ENCODE peak calls at places on chromosomes 5 and 9, in six cellular contexts. G is stimulated activated CD8-positive, alpha-beta memory T cell treated with anti-CD3 and anti-CD28 coated beads, Interleukin-2, amount 100 ng/mL, for 1 hour; R is activated T-cell treated with anti-CD3 and anti-CD28 coated beads for 1 hour; X is stimulated activated CD4-positive, alpha-beta T cell treated with anti-CD3 and anti-CD28 coated beads, Interleukin-1b, Interleukin-23, amount 100 ng/mL, for 24 hours; D is NCI-H1105 treated with DMSO at 0.1 percent for 48 hours; B is spleen. K is an unnamed sample.

GRCh38 chr5:172031894-172032461 is 25.5 kb upstream of the FBXW11 start:
- DNase-seq in R (no peak), X (no peak), G (no peak), B (no peak), D (no peak), K (no peak)

GRCh38 chr9:3879731-3880493 is 354.1 kb upstream of the RFX3 start:
- DNase-seq in X (no peak), G (no peak), R (no peak), D (peak), B (no peak), K (no peak)

GRCh38 chr5:167573274-167574127 is 717.9 kb upstream of the WWC1 start:
- DNase-seq in B (no peak), D (peak), G (no peak), X (no peak), R (no peak), K (peak)

GRCh38 chr9:130034570-130034969 is 8.4 kb downstream of the FNBP1 start:
- DNase-seq in B (no peak), R (no peak), G (no peak), D (no peak), X (no peak), K (no peak)

GRCh38 chr9:125524522-125524921 is 182.5 kb downstream of the MAPKAP1 start:
- DNase-seq in R (no peak), G (no peak), B (no peak), X (no peak), D (no peak), K (no peak)

GRCh38 chr9:27473135-27473534 is 51.0 kb upstream of the IFNK start:
- DNase-seq in G (no peak), B (peak), R (no peak), X (no peak), D (no peak), K (no peak)

GRCh38 chr5:174504266-174504726 is 220.1 kb upstream of the MSX2 start:
- DNase-seq in G (no peak), R (no peak), X (no peak), D (no peak), B (no peak), K (no peak)

GRCh38 chr5:157857821-157858526 is 971 bp downstream of the CLINT1 start:
- DNase-seq in G (no peak), R (no peak), X (no peak), D (no peak), B (no peak), K (no peak)

GRCh38 chr5:140207250-140207954 is 32.4 kb downstream of the CYSTM1 start:
- DNase-seq in G (no peak), X (no peak), B (no peak), R (no peak), D (no peak), K (no peak)

GRCh38 chr5:105836906-105837305 is 1833.8 kb downstream of the EFNA5 start:
- DNase-seq in R (no peak), G (no peak), X (no peak), B (no peak), D (no peak), K (no peak)

K was measured in GOT3.